ENCODE peak calls at places on chromosomes 12 and 14, in seven cellular contexts. One of them, this sample, is unnamed.

GRCh38 chr12:29220632-29221336 is 71.7 kb downstream of the FAR2 start:
- DNase-seq in K562: peak
- DNase-seq in brain microvascular endothelial cell: no peak
- DNase-seq in GM12878: no peak
- DNase-seq in A549: no peak
- DNase-seq in IMR-90: no peak
- DNase-seq in cardiac fibroblast: no peak
- DNase-seq in this sample: no peak

GRCh38 chr12:28909291-28909690 is 239.8 kb upstream of the FAR2 start:
- DNase-seq in cardiac fibroblast: no peak
- DNase-seq in brain microvascular endothelial cell: peak
- DNase-seq in K562: no peak
- DNase-seq in IMR-90: peak
- DNase-seq in GM12878: no peak
- DNase-seq in A549: no peak
- DNase-seq in this sample: peak

GRCh38 chr12:27048822-27049752 is 26.7 kb downstream of the MED21 start:
- DNase-seq in K562: peak
- DNase-seq in brain microvascular endothelial cell: peak
- DNase-seq in A549: no peak
- DNase-seq in cardiac fibroblast: peak
- DNase-seq in GM12878: no peak
- DNase-seq in IMR-90: peak
- DNase-seq in this sample: peak

GRCh38 chr12:88854260-88854659 is 274.0 kb upstream of the KITLG start:
- DNase-seq in IMR-90: peak
- DNase-seq in brain microvascular endothelial cell: peak
- DNase-seq in GM12878: no peak
- DNase-seq in cardiac fibroblast: peak
- DNase-seq in K562: no peak
- DNase-seq in A549: peak
- DNase-seq in this sample: peak

GRCh38 chr12:55996201-55996714 is 818 bp upstream of the SUOX start:
- DNase-seq in IMR-90: peak
- DNase-seq in GM12878: no peak
- DNase-seq in A549: peak
- DNase-seq in brain microvascular endothelial cell: peak
- DNase-seq in K562: peak
- DNase-seq in cardiac fibroblast: peak
- DNase-seq in this sample: peak

GRCh38 chr12:644293-644639 is 19.0 kb downstream of the NINJ2 start:
- DNase-seq in A549: no peak
- DNase-seq in IMR-90: no peak
- DNase-seq in cardiac fibroblast: no peak
- DNase-seq in brain microvascular endothelial cell: no peak
- DNase-seq in K562: no peak
- DNase-seq in GM12878: no peak
- DNase-seq in this sample: no peak

GRCh38 chr14:104284107-104284592 is 145.8 kb downstream of the KIF26A start:
- DNase-seq in GM12878: no peak
- DNase-seq in cardiac fibroblast: no peak
- DNase-seq in A549: no peak
- DNase-seq in brain microvascular endothelial cell: no peak
- DNase-seq in IMR-90: no peak
- DNase-seq in K562: no peak
- DNase-seq in this sample: no peak

GRCh38 chr14:42224053-42224888 is 617.6 kb downstream of the LRFN5 start:
- DNase-seq in A549: peak
- DNase-seq in brain microvascular endothelial cell: peak
- DNase-seq in cardiac fibroblast: peak
- DNase-seq in K562: peak
- DNase-seq in GM12878: peak
- DNase-seq in IMR-90: peak
- DNase-seq in this sample: peak

GRCh38 chr12:68138480-68138879 is 21.1 kb downstream of the IFNG start:
- DNase-seq in K562: no peak
- DNase-seq in cardiac fibroblast: no peak
- DNase-seq in IMR-90: no peak
- DNase-seq in A549: no peak
- DNase-seq in brain microvascular endothelial cell: no peak
- DNase-seq in GM12878: no peak
- DNase-seq in this sample: no peak

DNA sequence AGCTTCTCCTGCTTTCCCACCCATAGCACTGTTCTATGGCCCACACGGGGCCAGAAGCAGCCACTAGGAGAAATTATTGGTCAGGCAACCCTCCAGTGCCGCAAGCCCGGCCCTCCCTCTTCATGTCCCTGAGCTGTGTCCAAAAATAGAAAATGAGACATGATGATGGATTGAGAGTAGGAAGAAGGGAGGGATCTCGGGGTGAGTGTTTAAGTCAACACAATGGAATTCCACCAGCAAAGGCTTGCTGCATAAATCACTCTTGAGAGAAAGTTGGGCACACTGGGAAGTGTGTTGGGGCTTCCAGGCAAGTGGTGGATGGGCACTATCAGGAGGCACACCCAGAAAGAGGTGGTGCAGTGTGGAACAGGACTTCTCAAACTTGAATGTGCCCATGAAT is 94.2 kb downstream of the LLPH start:
- DNase-seq in brain microvascular endothelial cell: peak
- DNase-seq in GM12878: no peak
- DNase-seq in A549: peak
- DNase-seq in cardiac fibroblast: peak
- DNase-seq in IMR-90: peak
- DNase-seq in K562: no peak
- DNase-seq in this sample: peak
- TF ChIP-seq CTCF in brain microvascular endothelial cell: peak
- TF ChIP-seq CTCF in GM12878: no peak
- TF ChIP-seq CTCF in A549: no peak
- TF ChIP-seq CTCF in cardiac fibroblast: peak
- TF ChIP-seq CTCF in IMR-90: peak
- TF ChIP-seq CTCF in K562: no peak
- TF ChIP-seq CTCF in this sample: peak

DNA sequence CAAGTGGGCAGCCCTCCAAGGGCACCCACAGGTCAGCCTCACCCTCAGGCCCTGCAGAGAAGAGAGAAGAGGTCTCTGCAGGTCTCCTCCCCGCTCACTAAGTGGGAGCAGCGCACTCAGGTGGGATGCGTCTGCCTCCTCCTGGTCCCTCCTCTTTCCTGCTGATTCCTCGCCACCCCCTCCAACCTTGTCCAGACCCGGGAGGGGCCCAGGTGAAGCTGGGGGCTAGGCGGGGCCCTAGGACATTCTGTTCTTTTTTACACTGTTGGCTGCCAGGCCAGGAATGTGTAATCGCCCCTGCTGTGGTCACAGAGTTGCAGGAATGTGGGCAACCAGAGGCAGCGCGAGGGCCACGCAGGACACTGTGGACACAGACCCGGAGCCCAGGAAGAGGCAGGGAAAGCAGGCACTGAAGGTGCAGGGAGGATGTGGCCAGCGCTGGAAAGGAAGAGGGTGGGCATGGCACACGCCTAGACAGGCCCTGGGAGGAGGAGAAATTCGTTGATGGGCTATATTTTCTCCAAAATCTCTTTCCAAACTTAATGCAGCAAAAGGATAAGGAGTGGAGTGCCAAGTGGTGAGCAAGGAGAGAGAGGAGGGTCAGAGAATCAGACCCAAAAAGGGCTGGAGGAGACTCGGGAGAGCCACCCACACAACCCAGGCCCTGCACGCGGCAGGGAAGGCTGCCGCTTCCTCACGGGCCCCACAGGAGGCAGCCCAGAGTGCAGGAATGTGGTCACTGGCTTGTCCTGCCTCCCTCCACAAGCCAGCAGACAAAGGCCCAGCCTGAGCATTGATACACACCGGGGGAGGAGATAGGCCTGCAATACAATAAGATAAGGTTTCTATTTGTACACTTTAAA is 947 bp upstream of the SCNN1A start:
- DNase-seq in IMR-90: peak
- DNase-seq in A549: peak
- DNase-seq in cardiac fibroblast: peak
- DNase-seq in GM12878: no peak
- DNase-seq in K562: peak
- DNase-seq in brain microvascular endothelial cell: peak
- DNase-seq in this sample: peak
- H3K4me3 ChIP-seq in IMR-90: no peak
- H3K4me3 ChIP-seq in A549: no peak
- H3K4me3 ChIP-seq in cardiac fibroblast: no peak
- H3K4me3 ChIP-seq in GM12878: no peak
- H3K4me3 ChIP-seq in K562: no peak
- H3K4me3 ChIP-seq in brain microvascular endothelial cell: no peak
- H3K4me3 ChIP-seq in this sample: peak

GRCh38 chr12:121295746-121296617 is 527 bp downstream of the CAMKK2 start:
- DNase-seq in cardiac fibroblast: peak
- DNase-seq in IMR-90: no peak
- DNase-seq in GM12878: no peak
- DNase-seq in brain microvascular endothelial cell: no peak
- DNase-seq in A549: peak
- DNase-seq in K562: peak
- DNase-seq in this sample: peak

GRCh38 chr12:121299662-121300061 is 3.2 kb upstream of the CAMKK2 start:
- DNase-seq in IMR-90: no peak
- DNase-seq in A549: no peak
- DNase-seq in GM12878: no peak
- DNase-seq in brain microvascular endothelial cell: no peak
- DNase-seq in K562: no peak
- DNase-seq in cardiac fibroblast: no peak
- DNase-seq in this sample: no peak

GRCh38 chr12:121295123-121295745 is 1.3 kb downstream of the CAMKK2 start:
- DNase-seq in GM12878: no peak
- DNase-seq in A549: peak
- DNase-seq in cardiac fibroblast: no peak
- DNase-seq in K562: no peak
- DNase-seq in IMR-90: no peak
- DNase-seq in brain microvascular endothelial cell: no peak
- DNase-seq in this sample: peak

GRCh38 chr12:121294151-121294889 is 2.2 kb downstream of the CAMKK2 start:
- DNase-seq in IMR-90: no peak
- DNase-seq in K562: no peak
- DNase-seq in brain microvascular endothelial cell: no peak
- DNase-seq in cardiac fibroblast: no peak
- DNase-seq in A549: no peak
- DNase-seq in GM12878: no peak
- DNase-seq in this sample: no peak

DNA sequence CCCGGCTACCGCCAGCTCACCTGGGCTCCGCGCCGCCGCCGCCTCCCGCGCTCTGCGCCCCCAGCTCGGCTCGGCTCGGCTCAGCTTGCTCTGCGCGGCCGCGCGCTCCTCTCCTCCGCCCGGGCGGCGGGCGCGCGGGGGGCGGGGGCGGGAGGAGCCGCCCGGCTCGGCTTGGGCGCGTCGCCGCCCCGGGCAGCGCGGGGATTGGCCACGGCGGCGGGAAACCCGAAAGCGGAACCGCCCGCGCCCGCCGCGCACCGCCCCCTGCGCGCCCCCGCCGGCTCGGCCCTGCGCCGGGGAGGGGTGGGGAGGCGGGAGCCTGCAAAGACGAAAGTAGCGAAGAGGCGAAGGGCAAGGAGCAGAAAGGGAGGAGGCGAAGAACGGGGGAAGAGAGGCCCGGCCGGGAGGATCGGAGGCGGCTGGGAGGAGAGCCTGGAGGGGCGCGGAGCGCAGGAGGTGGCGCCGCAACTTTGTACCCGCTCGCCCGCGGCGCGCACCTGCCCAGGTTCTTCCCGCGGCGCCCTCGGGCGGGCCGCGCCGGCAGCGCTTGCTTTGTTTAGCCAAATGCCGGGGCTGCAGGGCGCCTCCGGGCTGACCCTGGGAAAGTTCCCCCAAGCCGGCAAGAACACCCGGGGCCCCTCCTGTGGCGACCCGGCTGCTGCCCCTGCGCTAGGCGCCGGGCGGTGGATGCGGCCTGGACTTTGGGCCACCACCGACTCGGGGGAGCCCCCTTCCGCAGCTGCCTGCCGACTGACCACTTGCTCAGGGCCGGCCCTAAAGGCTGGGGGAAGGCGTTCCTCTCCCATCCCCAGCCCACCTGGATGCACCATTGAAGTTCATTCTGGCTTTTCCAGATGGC is at the start of gene CAMKK2:
- DNase-seq in cardiac fibroblast: peak
- DNase-seq in brain microvascular endothelial cell: peak
- DNase-seq in A549: peak
- DNase-seq in K562: peak
- DNase-seq in IMR-90: peak
- DNase-seq in GM12878: no peak
- DNase-seq in this sample: peak
- TF ChIP-seq CTCF in cardiac fibroblast: no peak
- TF ChIP-seq CTCF in brain microvascular endothelial cell: no peak
- TF ChIP-seq CTCF in A549: peak
- TF ChIP-seq CTCF in K562: peak
- TF ChIP-seq CTCF in IMR-90: no peak
- TF ChIP-seq CTCF in GM12878: peak
- TF ChIP-seq CTCF in this sample: no peak

GRCh38 chr12:12807970-12808702 is 5.0 kb upstream of the DDX47 start:
- DNase-seq in A549: no peak
- DNase-seq in cardiac fibroblast: peak
- DNase-seq in IMR-90: peak
- DNase-seq in GM12878: peak
- DNase-seq in K562: no peak
- DNase-seq in brain microvascular endothelial cell: no peak
- DNase-seq in this sample: peak
- H3K4me3 ChIP-seq in A549: no peak
- H3K4me3 ChIP-seq in cardiac fibroblast: no peak
- H3K4me3 ChIP-seq in IMR-90: no peak
- H3K4me3 ChIP-seq in GM12878: peak
- H3K4me3 ChIP-seq in K562: no peak
- H3K4me3 ChIP-seq in brain microvascular endothelial cell: peak
- H3K4me3 ChIP-seq in this sample: no peak